ENCODE peak calls at places on chromosomes 2 and 18, in six cellular contexts. Z, D, T, B, F and C are unnamed samples.

GRCh38 chr2:12389354-12390045 is 327.2 kb upstream of the TRIB2 start:
- DNase-seq in Z (no peak), F (no peak), T (no peak), D (no peak), B (no peak), C (no peak)

GRCh38 chr2:12397861-12398260 is 318.9 kb upstream of the TRIB2 start:
- DNase-seq in F (no peak), B (no peak), D (no peak), T (no peak), Z (no peak), C (no peak)

GRCh38 chr2:129504646-129505045 is 474.8 kb upstream of the RAB6C start:
- DNase-seq in D (no peak), Z (no peak), F (no peak), B (no peak), T (no peak), C (no peak)

GRCh38 chr18:27661320-27662049 is 476.4 kb upstream of the CHST9 start:
- DNase-seq in D (no peak), T (no peak), Z (no peak), F (no peak), B (no peak), C (no peak)

GRCh38 chr2:72037322-72037721 is 110.3 kb downstream of the CYP26B1 start:
- DNase-seq in T (no peak), F (peak; percentile 41), B (no peak), D (no peak), Z (no peak), C (no peak)

GRCh38 chr18:45449761-45450227 is 165.5 kb upstream of the SLC14A2 start:
- DNase-seq in F (no peak), T (no peak), D (no peak), B (no peak), Z (peak; percentile 15), C (no peak)

GRCh38 chr2:121648206-121648605 is 1.1 kb downstream of the CLASP1 start:
- DNase-seq in D (no peak), Z (no peak), F (no peak), T (no peak), B (no peak), C (no peak)

GRCh38 chr2:54589340-54590215 is 133.5 kb downstream of the SPTBN1 start:
- DNase-seq in T (peak; percentile 54), D (no peak), Z (no peak), B (no peak), F (no peak), C (no peak)

GRCh38 chr2:182447163-182447562 is 20.3 kb upstream of the PDE1A start:
- DNase-seq in Z (no peak), D (no peak), T (no peak), B (no peak), F (no peak), C (no peak)

GRCh38 chr2:6429210-6429986 is 436.3 kb downstream of the CMPK2 start:
- DNase-seq in D (no peak), Z (no peak), T (no peak), B (no peak), F (no peak), C (no peak)

GRCh38 chr2:152847067-152847466 is 128.6 kb downstream of the ARL6IP6 start:
- DNase-seq in F (no peak), D (no peak), T (no peak), B (no peak), Z (peak; percentile 28), C (no peak)

GRCh38 chr2:134440336-134440909 is 186.6 kb downstream of the MGAT5 start:
- DNase-seq in B (no peak), F (no peak), T (no peak), D (no peak), Z (no peak), C (no peak)

GRCh38 chr18:36685580-36685979 is 143.2 kb downstream of the TPGS2 start:
- DNase-seq in T (no peak), D (no peak), F (no peak), B (no peak), Z (no peak), C (no peak)

GRCh38 chr18:1585881-1586488 is 681.3 kb downstream of the ADCYAP1 start:
- DNase-seq in Z (peak; percentile 3), D (no peak), F (peak; percentile 7), T (no peak), B (no peak), C (no peak)

GRCh38 chr2:202064881-202065230 is 8.2 kb upstream of the KIAA2012 start:
- DNase-seq in D (no peak), B (no peak), Z (no peak), T (no peak), F (no peak), C (no peak)

GRCh38 chr2:51717318-51717717 is 685.4 kb upstream of the NRXN1 start:
- DNase-seq in Z (no peak), F (no peak), T (no peak), D (no peak), B (no peak), C (no peak)

GRCh38 chr2:223976635-223977226 is 19.5 kb downstream of the MRPL44 start:
- DNase-seq in Z (no peak), B (no peak), F (no peak), D (no peak), T (no peak), C (no peak)

GRCh38 chr18:61628085-61628484 is 264.7 kb downstream of the RNF152 start:
- DNase-seq in D (no peak), T (no peak), F (no peak), Z (no peak), B (no peak), C (no peak)

GRCh38 chr2:112148477-112148876 is 10.3 kb downstream of the FBLN7 start:
- DNase-seq in D (no peak), T (no peak), F (no peak), B (no peak), Z (no peak), C (no peak)

GRCh38 chr2:119491776-119492525 is 32.3 kb downstream of the SCTR start:
- DNase-seq in B (no peak), T (no peak), D (no peak), Z (peak; percentile 3), F (peak; percentile 51), C (no peak)

GRCh38 chr2:10584843-10585475 is 104.8 kb downstream of the NOL10 start:
- DNase-seq in T (no peak), D (no peak), B (no peak), F (no peak), Z (peak; percentile 70), C (no peak)

GRCh38 chr2:130834923-130835765 is 1.6 kb upstream of the ARHGEF4 start:
- DNase-seq in F (no peak), B (no peak), Z (no peak), T (no peak), D (peak; percentile 58), C (no peak)

GRCh38 chr2:9638532-9638931 is 7.7 kb upstream of the YWHAQ start:
- DNase-seq in B (no peak), F (no peak), T (no peak), D (peak; percentile 84), Z (peak; percentile 85), C (no peak)

GRCh38 chr2:120888851-120889250 is 153.2 kb downstream of the GLI2 start:
- DNase-seq in D (peak; percentile 52), Z (no peak), F (no peak), B (no peak), T (no peak), C (no peak)

GRCh38 chr2:23578964-23579671 is 194.1 kb downstream of the KLHL29 start:
- DNase-seq in T (no peak), Z (no peak), B (no peak), F (no peak), D (no peak), C (no peak)

GRCh38 chr2:21251216-21251971 is 127.6 kb downstream of the TDRD15 start:
- DNase-seq in B (no peak), Z (no peak), F (no peak), T (no peak), D (no peak), C (no peak)

GRCh38 chr2:84866121-84866520 is 14.8 kb downstream of the TRABD2A start:
- DNase-seq in Z (peak; percentile 52), F (no peak), D (no peak), B (no peak), T (no peak), C (no peak)

GRCh38 chr2:128309341-128310093 is 9.2 kb downstream of the HS6ST1 start:
- DNase-seq in T (no peak), D (peak; percentile 70), B (peak; percentile 15), F (peak; percentile 54), Z (no peak), C (no peak)

GRCh38 chr2:174636979-174637378 is 39.4 kb upstream of the WIPF1 start:
- DNase-seq in T (no peak), D (no peak), F (no peak), B (no peak), Z (no peak), C (no peak)

GRCh38 chr18:55153346-55153745 is 194.1 kb upstream of the CCDC68 start:
- DNase-seq in Z (no peak), D (no peak), F (no peak), B (no peak), T (no peak), C (no peak)

GRCh38 chr2:68857855-68858456 is 13.2 kb downstream of the BMP10 start:
- DNase-seq in T (no peak), B (no peak), Z (no peak), F (no peak), D (no peak), C (no peak)

GRCh38 chr2:37985333-37985732 is 60.2 kb downstream of the RMDN2 start:
- DNase-seq in T (no peak), F (no peak), B (no peak), Z (no peak), D (no peak), C (no peak)

GRCh38 chr2:105798595-105798994 is 53.9 kb downstream of the NCK2 start:
- DNase-seq in Z (no peak), F (no peak), D (no peak), T (no peak), B (no peak), C (peak; percentile 41)

GRCh38 chr2:207097278-207097677 is 68.5 kb downstream of the KLF7 start:
- DNase-seq in T (no peak), B (no peak), Z (no peak), F (no peak), D (no peak), C (no peak)

GRCh38 chr2:190088917-190089316 is 26.4 kb upstream of the MSTN start:
- DNase-seq in Z (peak; percentile 28), D (no peak), F (no peak), T (peak; percentile 57), B (no peak), C (peak; percentile 7)

GRCh38 chr2:219286436-219287115 is 7.4 kb downstream of the DNAJB2 start:
- DNase-seq in F (peak; percentile 58), B (no peak), D (peak; percentile 75), T (no peak), Z (no peak), C (no peak)

GRCh38 chr2:171553858-171554257 is 31.6 kb downstream of the CYBRD1 start:
- DNase-seq in Z (peak; percentile 83), B (no peak), D (no peak), F (peak; percentile 5), T (no peak), C (no peak)

GRCh38 chr2:62198237-62198633 is 2.3 kb downstream of the B3GNT2 start:
- DNase-seq in F (no peak), D (no peak), T (no peak), Z (no peak), B (no peak), C (no peak)